ENCODE peak calls at places on chromosome 4, in four cellular contexts. C, M, V and F are unnamed samples.
A peak's percentile ranks its signal among the peaks of the same experiment; 100 is the strongest.

GRCh38 chr4:7422098-7422897 is 12.4 kb downstream of the PSAPL1 start:
- DNase-seq in M (peak; percentile 6), C (peak; percentile 15), V (no peak), F (no peak)

GRCh38 chr4:19319607-19320006 is 932.1 kb upstream of the SLIT2 start:
- DNase-seq in V (no peak), C (no peak), M (no peak), F (no peak)

GRCh38 chr4:2175990-2176698 is 65.8 kb downstream of the HAUS3 start:
- DNase-seq in M (no peak), C (no peak), V (no peak), F (no peak)

GRCh38 chr4:101205878-101206277 is 141.4 kb downstream of the PPP3CA start:
- DNase-seq in V (peak; percentile 49), C (no peak), M (no peak), F (no peak)

GRCh38 chr4:23005691-23006090 is 313.0 kb downstream of the GBA3 start:
- DNase-seq in C (no peak), M (no peak), V (no peak), F (no peak)

GRCh38 chr4:140004580-140005314 is 149.2 kb downstream of the MAML3 start:
- DNase-seq in V (peak; percentile 56), C (peak; percentile 59), M (peak; percentile 47), F (peak; percentile 54)

GRCh38 chr4:24878256-24879016 is 34.4 kb downstream of the CCDC149 start:
- DNase-seq in C (no peak), M (no peak), V (no peak), F (no peak)

GRCh38 chr4:185535818-185536729 is 767 bp upstream of the PDLIM3 start:
- DNase-seq in M (peak; percentile 62), V (peak; percentile 74), C (no peak), F (no peak)

GRCh38 chr4:7306986-7307385 is 114.6 kb downstream of the SORCS2 start:
- DNase-seq in V (no peak), M (no peak), C (no peak), F (no peak)

GRCh38 chr4:20520901-20521300 is 179.4 kb upstream of the PACRGL start:
- DNase-seq in M (no peak), V (peak; percentile 51), C (no peak), F (no peak)

GRCh38 chr4:100362363-100362762 is 155.5 kb downstream of the EMCN start:
- DNase-seq in C (no peak), M (no peak), V (peak; percentile 41), F (no peak)

GRCh38 chr4:125316781-125317525 is 2.2 kb downstream of the FAT4 start:
- DNase-seq in V (peak; percentile 64), C (peak; percentile 33), M (peak; percentile 22), F (peak; percentile 23)

GRCh38 chr4:83285022-83285387 is 407 bp upstream of the COQ2 start:
- DNase-seq in V (peak; percentile 76), C (no peak), M (no peak), F (peak; percentile 55)

GRCh38 chr4:45869199-45869598 is 254.7 kb downstream of the GABRG1 start:
- DNase-seq in M (no peak), C (no peak), V (no peak), F (no peak)

GRCh38 chr4:42391356-42391675 is 6.0 kb upstream of the SHISA3 start:
- DNase-seq in V (no peak), M (no peak), C (no peak), F (no peak)

GRCh38 chr4:169103966-169104412 is 93.9 kb upstream of the CBR4 start:
- DNase-seq in V (no peak), M (no peak), C (no peak), F (no peak)

GRCh38 chr4:53656421-53656981 is 65.2 kb upstream of the LNX1 start:
- DNase-seq in C (no peak), V (peak; percentile 42), M (peak; percentile 37), F (no peak)

GRCh38 chr4:173334891-173335754 is 965 bp upstream of the HMGB2 start:
- DNase-seq in M (peak; percentile 39), C (peak; percentile 80), V (peak; percentile 85), F (peak; percentile 56)

GRCh38 chr4:79209822-79210635 is 115.8 kb downstream of the NAA11 start:
- DNase-seq in M (no peak), C (no peak), V (no peak), F (no peak)

GRCh38 chr4:140081582-140082398 is 72.2 kb downstream of the MAML3 start:
- DNase-seq in C (no peak), V (peak; percentile 59), M (no peak), F (no peak)

GRCh38 chr4:7880681-7881080 is 59.0 kb downstream of the AFAP1 start:
- DNase-seq in C (no peak), M (no peak), V (no peak), F (no peak)

GRCh38 chr4:155025762-155026457 is 182.5 kb upstream of the NPY2R start:
- DNase-seq in M (no peak), C (no peak), V (no peak), F (no peak)

GRCh38 chr4:109648266-109648996 is 54.8 kb downstream of the CASP6 start:
- DNase-seq in M (no peak), V (no peak), C (no peak), F (no peak)

GRCh38 chr4:8580321-8581093 is at the start of gene GPR78:
- DNase-seq in C (peak; percentile 56), M (peak; percentile 69), V (peak; percentile 65), F (peak; percentile 61)

GRCh38 chr4:10239982-10240654 is 123.5 kb upstream of the WDR1 start:
- DNase-seq in V (no peak), M (no peak), C (no peak), F (no peak)

GRCh38 chr4:38534344-38534743 is 129.7 kb upstream of the KLF3 start:
- DNase-seq in C (no peak), V (no peak), M (no peak), F (no peak)

GRCh38 chr4:128570380-128570779 is 239.1 kb upstream of the JADE1 start:
- DNase-seq in C (peak; percentile 67), M (peak; percentile 25), V (peak; percentile 54), F (no peak)

GRCh38 chr4:125115476-125115875 is 199.3 kb upstream of the FAT4 start:
- DNase-seq in M (no peak), C (no peak), V (no peak), F (no peak)

GRCh38 chr4:142416711-142417275 is 429.3 kb downstream of the INPP4B start:
- DNase-seq in C (no peak), M (no peak), V (peak; percentile 50), F (no peak)

GRCh38 chr4:87985887-87986200 is 10.3 kb downstream of the SPP1 start:
- DNase-seq in V (no peak), M (no peak), C (no peak), F (no peak)

GRCh38 chr4:87986508-87986907 is 11.0 kb downstream of the SPP1 start:
- DNase-seq in V (no peak), M (no peak), C (no peak), F (no peak)

GRCh38 chr4:87983996-87984395 is 8.5 kb downstream of the SPP1 start:
- DNase-seq in M (no peak), V (no peak), C (no peak), F (no peak)

GRCh38 chr4:87982446-87982845 is 6.9 kb downstream of the SPP1 start:
- DNase-seq in V (peak; percentile 29), M (no peak), C (no peak), F (no peak)

DNA sequence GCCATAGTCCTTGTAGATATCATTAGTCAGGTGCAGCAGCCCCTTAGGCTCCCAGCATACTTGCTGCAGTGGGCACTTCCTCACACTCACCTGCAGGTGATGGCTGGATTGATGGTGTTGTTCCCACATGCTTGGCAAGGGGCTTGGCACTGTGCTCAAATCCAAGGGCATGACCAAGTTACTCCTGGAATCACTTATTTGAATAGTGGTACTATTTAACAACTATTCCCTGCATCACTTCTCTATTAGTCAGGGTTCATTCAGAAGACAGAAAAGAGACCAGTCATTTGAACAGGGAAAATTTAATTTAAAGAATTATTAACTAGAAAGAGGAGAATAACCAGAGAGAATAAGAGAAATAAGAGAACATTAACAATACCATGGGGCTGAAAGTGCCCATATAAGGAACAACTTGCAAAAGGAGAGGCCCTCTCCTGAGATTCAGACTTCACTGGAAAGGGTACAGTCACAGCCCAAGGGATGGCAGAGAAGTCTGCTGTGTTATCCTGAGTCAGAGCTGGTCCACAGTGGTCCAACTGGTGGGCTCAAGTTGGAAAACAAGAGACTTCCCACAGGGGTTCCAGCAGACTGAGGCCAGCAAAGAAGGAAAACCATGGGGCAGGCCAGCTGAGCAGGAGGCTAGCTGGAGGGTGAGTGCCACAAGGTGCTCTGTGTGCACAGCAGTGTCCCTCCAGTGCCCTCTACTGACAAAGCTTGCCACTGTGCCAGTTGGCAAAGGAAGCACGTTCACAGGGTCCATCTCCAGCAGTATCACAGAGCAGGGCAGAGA is 9.8 kb downstream of the SPP1 start:
- DNase-seq in V (peak; percentile 64), C (peak; percentile 64), M (no peak), F (peak; percentile 86)
- H3K27ac ChIP-seq in V (peak overlapping the region; percentile 83), C (no peak overlapping the region), M (no peak overlapping the region), F (no peak overlapping the region)

DNA sequence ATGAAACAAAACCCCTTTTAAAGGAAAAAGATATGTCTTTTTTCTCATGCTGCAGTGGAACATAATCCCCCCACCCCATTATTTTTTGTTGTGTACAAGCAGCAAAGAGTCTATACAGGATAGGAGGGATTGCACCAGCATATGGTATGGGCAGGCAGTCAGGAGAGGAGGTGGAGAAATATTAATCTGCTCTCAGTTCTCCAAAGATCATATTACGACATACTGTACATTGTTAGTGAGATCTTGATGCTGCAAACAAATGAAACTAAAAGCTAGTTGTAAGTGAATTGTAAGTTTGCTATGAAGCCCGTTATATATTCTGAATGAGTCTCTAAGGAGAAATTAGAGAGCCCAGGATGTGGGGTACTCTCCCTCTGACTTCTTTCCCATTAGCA is 75.3 kb downstream of the RAPGEF2 start:
- DNase-seq in C (no peak), V (peak; percentile 44), M (no peak), F (no peak)
- H3K4me1 ChIP-seq in C (peaks cover 17% of the 10 kb centered on the region), V (peaks cover 7% of the 10 kb centered on the region), M (peaks cover 5% of the 10 kb centered on the region), F (no peaks in the 10 kb centered on the region)

DNA sequence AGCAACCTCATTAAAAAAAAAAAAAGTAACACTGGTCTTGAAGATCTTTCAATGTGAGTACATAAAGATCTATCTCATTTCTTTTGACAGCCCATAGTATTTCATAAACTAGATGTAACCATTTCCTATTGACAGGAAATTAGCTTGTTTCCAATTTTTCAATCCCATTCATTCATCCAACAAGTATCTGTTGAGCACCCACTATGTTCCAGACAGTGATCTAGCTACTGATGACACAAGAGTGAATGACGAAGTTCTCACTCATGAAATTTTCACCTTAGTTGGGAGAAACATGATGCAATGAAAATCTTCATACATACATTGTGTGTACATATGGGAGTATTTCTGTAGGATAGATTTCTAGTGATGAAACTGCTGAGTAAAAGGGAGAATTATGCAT is 1.7 kb downstream of the CD38 start:
- DNase-seq in M (no peak), C (no peak), V (peak; percentile 12), F (no peak)
- H3K27ac ChIP-seq in M (no peak overlapping the region), C (peak overlapping the region; percentile 68), V (no peak overlapping the region), F (peak overlapping the region; percentile 22)

GRCh38 chr4:90542216-90542615 is 415.0 kb downstream of the CCSER1 start:
- DNase-seq in M (no peak), C (no peak), V (no peak), F (no peak)

GRCh38 chr4:90536408-90536807 is 409.2 kb downstream of the CCSER1 start:
- DNase-seq in M (no peak), C (no peak), V (no peak), F (no peak)

GRCh38 chr4:90540536-90540935 is 413.3 kb downstream of the CCSER1 start:
- DNase-seq in M (no peak), C (no peak), V (no peak), F (no peak)

DNA sequence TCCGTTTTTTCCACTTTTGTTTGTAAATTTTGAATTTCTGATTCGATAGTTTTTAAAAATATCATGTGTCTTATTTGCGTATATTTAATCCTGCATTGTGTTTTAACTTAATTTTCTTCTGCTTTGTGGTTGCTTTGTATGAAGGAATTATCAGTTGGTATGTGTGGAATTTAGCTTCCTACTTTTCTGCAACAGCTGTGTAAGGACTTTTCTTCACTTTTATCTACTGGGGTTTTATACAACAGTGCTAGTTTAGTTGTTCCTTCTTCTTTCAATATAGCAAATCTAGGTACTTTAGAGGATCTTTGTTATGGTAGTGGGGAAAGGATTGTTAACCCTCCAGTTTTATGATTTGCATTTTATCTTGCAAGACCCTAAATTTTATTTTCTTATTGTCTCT is 410.3 kb downstream of the CCSER1 start:
- DNase-seq in V (peak; percentile 9), M (no peak), C (no peak), F (no peak)
- H3K4me1 ChIP-seq in V (no peaks in the 10 kb centered on the region), M (no peaks in the 10 kb centered on the region), C (no peaks in the 10 kb centered on the region), F (no peaks in the 10 kb centered on the region)